ENCODE peak calls at places on chromosomes 7 and 10, in five cellular contexts. T is left ventricle myocardium inferior, Q is endothelial cell of umbilical vein, R is uterus, L is esophagus squamous epithelium. X is an unnamed sample. For H3K9me3, the result is how much of the 10 kb centered on the place peaks cover.

GRCh38 chr7:38432080-38432479 is 158.6 kb upstream of the TARP start:
- DNase-seq in Q (no peak), L (no peak), T (no peak), R (no peak), X (no peak)

GRCh38 chr7:73779517-73779916 is 9.4 kb upstream of the CLDN3 start:
- DNase-seq in R (no peak), L (no peak), Q (no peak), T (no peak), X (no peak)

GRCh38 chr7:80707318-80707717 is 68.9 kb downstream of the CD36 start:
- DNase-seq in T (no peak), L (no peak), R (no peak), Q (no peak), X (no peak)

GRCh38 chr10:11381023-11381422 is 230.4 kb downstream of the USP6NL start:
- DNase-seq in L (no peak), T (no peak), R (no peak), Q (no peak), X (no peak)

GRCh38 chr10:71225291-71226058 is 13.1 kb downstream of the UNC5B start:
- DNase-seq in R (peak), L (no peak), Q (no peak), T (no peak), X (no peak)

GRCh38 chr7:1917221-1918062 is 247.4 kb downstream of the ELFN1 start:
- DNase-seq in R (no peak), T (no peak), Q (no peak), L (no peak), X (no peak)

GRCh38 chr7:91239171-91239604 is 25.0 kb upstream of the FZD1 start:
- DNase-seq in L (no peak), Q (peak), T (no peak), R (no peak), X (no peak)

GRCh38 chr10:108375691-108376090 is 1211.2 kb upstream of the SORCS1 start:
- DNase-seq in T (no peak), Q (no peak), L (no peak), R (no peak), X (no peak)

GRCh38 chr10:25101466-25101865 is 73.3 kb upstream of the GPR158 start:
- DNase-seq in L (no peak), Q (no peak), T (no peak), R (no peak), X (no peak)

GRCh38 chr10:6011558-6011957 is 34.2 kb upstream of the IL15RA start:
- DNase-seq in Q (no peak), L (no peak), T (no peak), R (no peak), X (no peak)

GRCh38 chr10:71255817-71256660 is 43.7 kb downstream of the UNC5B start:
- DNase-seq in Q (peak), L (no peak), R (peak), T (peak), X (no peak)

GRCh38 chr7:112446431-112446830 is 3.8 kb upstream of the IFRD1 start:
- DNase-seq in L (no peak), Q (no peak), R (no peak), T (no peak), X (no peak)

GRCh38 chr10:92689663-92690210 is at the start of gene HHEX:
- DNase-seq in Q (peak), L (no peak), R (no peak), T (peak), X (peak)

GRCh38 chr7:112092306-112093090 is 113.7 kb downstream of the DOCK4 start:
- DNase-seq in L (no peak), Q (no peak), R (no peak), T (no peak), X (no peak)

GRCh38 chr10:69632516-69633199 is 2.6 kb downstream of the FAM241B start:
- DNase-seq in L (no peak), R (no peak), Q (no peak), T (no peak), X (no peak)

GRCh38 chr7:47651355-47652317 is 69.7 kb upstream of the TNS3 start:
- DNase-seq in T (no peak), R (no peak), Q (peak), L (no peak), X (no peak)

GRCh38 chr10:34157501-34157900 is 657.6 kb downstream of the PARD3 start:
- DNase-seq in R (no peak), L (no peak), Q (no peak), T (no peak), X (no peak)

GRCh38 chr10:53209941-53210611 is 437.5 kb upstream of the MBL2 start:
- DNase-seq in T (no peak), Q (peak), R (no peak), L (no peak), X (no peak)

GRCh38 chr7:157619753-157620525 is 283.1 kb downstream of the DNAJB6 start:
- DNase-seq in Q (no peak), T (no peak), R (no peak), L (no peak), X (no peak)
- H3K9me3 ChIP-seq in Q (under half), T (under half), R (under half), L (under half), X (under half)

DNA sequence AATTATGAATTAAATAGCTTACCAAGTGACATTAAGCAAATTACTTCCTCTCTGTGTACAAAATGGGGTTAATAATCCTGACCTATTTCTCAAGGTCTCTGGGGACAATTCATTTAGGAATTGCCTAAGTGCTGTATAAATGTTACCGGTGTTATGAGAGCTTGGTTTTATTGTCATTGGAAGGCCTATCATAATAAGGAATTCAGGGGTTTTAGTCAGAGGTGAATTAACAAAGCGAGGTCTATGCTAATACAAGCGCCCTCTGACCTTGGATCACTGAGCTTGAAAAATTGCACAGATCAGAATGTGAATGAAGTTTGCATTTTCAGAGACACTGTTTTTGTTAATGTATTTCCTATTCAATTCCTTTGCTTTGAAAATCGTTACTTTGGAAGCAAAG is 133.3 kb downstream of the NRCAM start:
- DNase-seq in L (no peak), T (no peak), R (no peak), Q (no peak), X (no peak)
- TF ChIP-seq CTCF in L (no peak), T (no peak), R (no peak), Q (no peak), X (no peak)

GRCh38 chr10:49351669-49352068 is 44.2 kb downstream of the DRGX start:
- DNase-seq in L (no peak), R (no peak), Q (no peak), T (no peak), X (no peak)
- H3K4me3 ChIP-seq in L (no peak), R (no peak), Q (no peak), T (no peak), X (no peak)

DNA sequence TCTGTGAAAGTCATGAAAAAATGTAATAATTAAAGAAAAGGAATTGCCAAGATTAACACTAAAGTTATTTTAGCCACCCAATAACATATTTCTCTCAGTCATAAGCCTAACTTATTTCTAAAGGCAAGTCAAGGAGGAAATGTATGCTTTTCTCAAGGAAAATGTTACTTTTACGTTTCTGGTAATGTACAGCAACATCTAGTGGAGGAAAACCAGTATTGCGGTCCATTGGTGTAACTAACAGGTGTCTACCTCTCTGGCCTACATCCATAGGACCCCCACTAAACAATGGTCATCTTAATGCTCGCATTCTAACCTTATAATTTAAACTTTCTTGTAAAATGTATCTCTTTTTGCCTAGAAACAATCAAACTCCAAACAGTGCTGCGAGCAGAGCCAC is 437.5 kb downstream of the KIF20B start:
- DNase-seq in L (no peak), Q (peak), T (no peak), R (no peak), X (no peak)
- H3K9me3 ChIP-seq in L (under half), Q (under half), T (half or more), R (under half), X (under half)

GRCh38 chr7:30843741-30844482 is 67.7 kb upstream of the AQP1 start:
- DNase-seq in R (no peak), T (no peak), Q (no peak), L (no peak), X (no peak)
- TF ChIP-seq CTCF in R (no peak), T (no peak), Q (no peak), L (no peak), X (no peak)